ENCODE peak calls at places on chromosomes 7 and 10, in seven cellular contexts. C is keratinocyte; V is stimulated activated naive CD8-positive, alpha-beta T cell treated with anti-CD3 and anti-CD28 coated beads, Interleukin-15, amount 100 ng/mL, for 72 hours; O is GDM1; S is NCI-H1417 treated with DMSO at 0.1 percent for 48 hours; E is NCI-H187 treated with DMSO at 0.1 percent for 48 hours; G is stimulated activated CD4-positive, alpha-beta T cell treated with anti-CD3 and anti-CD28 coated beads, Interleukin-2, amount 100 ng/mL, for 24 hours. Q is an unnamed sample.

GRCh38 chr7:116863168-116863670 is 832 bp downstream of the CAPZA2 start:
- DNase-seq in C (no peak), V (no peak), O (no peak), S (no peak), E (no peak), G (no peak), Q (peak)

GRCh38 chr7:30572212-30572839 is 22.4 kb upstream of the GARS1 start:
- DNase-seq in C (no peak), V (no peak), O (no peak), S (no peak), E (no peak), G (no peak), Q (no peak)

GRCh38 chr10:5905854-5906507 is 15.9 kb downstream of the FBH1 start:
- DNase-seq in C (no peak), V (no peak), O (no peak), S (no peak), E (no peak), G (no peak), Q (no peak)

GRCh38 chr10:92574545-92575377 is 868 bp upstream of the IDE start:
- DNase-seq in C (no peak), V (no peak), O (no peak), S (no peak), E (no peak), G (no peak), Q (peak)

GRCh38 chr7:70585071-70585470 is 546.9 kb upstream of the GALNT17 start:
- DNase-seq in C (no peak), V (no peak), O (no peak), S (no peak), E (no peak), G (no peak), Q (no peak)

GRCh38 chr7:85237721-85238120 is 50.9 kb upstream of the SEMA3D start:
- DNase-seq in C (no peak), V (no peak), O (no peak), S (no peak), E (no peak), G (no peak), Q (peak)

GRCh38 chr10:38032881-38033280 is 22.4 kb downstream of the ZNF33A start:
- DNase-seq in C (no peak), V (no peak), O (no peak), S (no peak), E (no peak), G (no peak), Q (no peak)

GRCh38 chr7:155807805-155808550 is 4.3 kb downstream of the SHH start:
- DNase-seq in C (no peak), V (no peak), O (no peak), S (no peak), E (no peak), G (no peak), Q (no peak)

GRCh38 chr7:35749548-35749947 is 51.3 kb upstream of the SEPTIN7 start:
- DNase-seq in C (no peak), V (no peak), O (no peak), S (no peak), E (no peak), G (no peak), Q (no peak)

GRCh38 chr7:1647961-1648631 is 22.0 kb upstream of the ELFN1 start:
- DNase-seq in C (no peak), V (no peak), O (no peak), S (no peak), E (no peak), G (no peak), Q (no peak)

GRCh38 chr7:101814081-101814995 is 3.1 kb upstream of the CUX1 start:
- DNase-seq in C (no peak), V (peak), O (peak), S (no peak), E (no peak), G (peak), Q (peak)

GRCh38 chr10:50286517-50286916 is 35.2 kb upstream of the ASAH2 start:
- DNase-seq in C (no peak), V (no peak), O (no peak), S (no peak), E (no peak), G (no peak), Q (no peak)

GRCh38 chr10:88660593-88660884 is 3.7 kb upstream of the LIPF start:
- DNase-seq in C (no peak), V (no peak), O (no peak), S (no peak), E (no peak), G (no peak), Q (no peak)

GRCh38 chr7:134750083-134751062 is 29.1 kb upstream of the CALD1 start:
- DNase-seq in C (peak), V (peak), O (peak), S (no peak), E (no peak), G (peak), Q (no peak)

GRCh38 chr10:44898665-44899064 is 12.5 kb upstream of the TMEM72 start:
- DNase-seq in C (no peak), V (no peak), O (no peak), S (no peak), E (peak), G (no peak), Q (no peak)

GRCh38 chr7:80530136-80530535 is 18.3 kb upstream of the GNAT3 start:
- DNase-seq in C (no peak), V (no peak), O (no peak), S (no peak), E (no peak), G (no peak), Q (no peak)

Q was measured in HT1080.